ENCODE peak calls at places on chromosomes 3 and 15, in nine cellular contexts. One of them, this sample, is unnamed.
A peak's percentile ranks its signal among the peaks of the same experiment; 100 is the strongest.

GRCh38 chr3:127791221-127791913 is 30.9 kb downstream of the MGLL start:
- DNase-seq in stimulated activated CD8-positive, alpha-beta memory T cell treated with anti-CD3 and anti-CD28 coated beads, Interleukin-4, amount 100 ng/mL, for 1 hour: no peak
- DNase-seq in endothelial cell of umbilical vein: no peak
- DNase-seq in HT1080: peak; percentile 79
- DNase-seq in GM23248: peak; percentile 56
- DNase-seq in HFF-Myc: peak; percentile 97
- DNase-seq in aorta: peak; percentile 30
- DNase-seq in Daoy: peak; percentile 81
- DNase-seq in SK-N-DZ: peak; percentile 9
- DNase-seq in this sample: peak; percentile 90

GRCh38 chr3:63912768-63913588 is 795 bp upstream of the SCAANT1 start:
- DNase-seq in GM23248: peak; percentile 77
- DNase-seq in Daoy: peak; percentile 56
- DNase-seq in HT1080: peak; percentile 47
- DNase-seq in SK-N-DZ: peak; percentile 5
- DNase-seq in aorta: peak; percentile 70
- DNase-seq in endothelial cell of umbilical vein: peak; percentile 43
- DNase-seq in HFF-Myc: no peak
- DNase-seq in stimulated activated CD8-positive, alpha-beta memory T cell treated with anti-CD3 and anti-CD28 coated beads, Interleukin-4, amount 100 ng/mL, for 1 hour: peak; percentile 17
- DNase-seq in this sample: peak; percentile 78

GRCh38 chr3:132231633-132232032 is 85.6 kb upstream of the ACP3 start:
- DNase-seq in Daoy: peak; percentile 55
- DNase-seq in aorta: no peak
- DNase-seq in GM23248: peak; percentile 83
- DNase-seq in HT1080: peak; percentile 81
- DNase-seq in SK-N-DZ: no peak
- DNase-seq in stimulated activated CD8-positive, alpha-beta memory T cell treated with anti-CD3 and anti-CD28 coated beads, Interleukin-4, amount 100 ng/mL, for 1 hour: no peak
- DNase-seq in HFF-Myc: no peak
- DNase-seq in endothelial cell of umbilical vein: peak; percentile 9
- DNase-seq in this sample: peak; percentile 55

GRCh38 chr3:42129014-42129953 is 38.1 kb downstream of the TRAK1 start:
- DNase-seq in HT1080: no peak
- DNase-seq in SK-N-DZ: no peak
- DNase-seq in endothelial cell of umbilical vein: no peak
- DNase-seq in aorta: no peak
- DNase-seq in HFF-Myc: no peak
- DNase-seq in GM23248: peak; percentile 34
- DNase-seq in Daoy: peak; percentile 47
- DNase-seq in stimulated activated CD8-positive, alpha-beta memory T cell treated with anti-CD3 and anti-CD28 coated beads, Interleukin-4, amount 100 ng/mL, for 1 hour: no peak
- DNase-seq in this sample: peak; percentile 30

GRCh38 chr15:66072616-66073361 is 180.8 kb downstream of the MEGF11 start:
- DNase-seq in Daoy: peak; percentile 41
- DNase-seq in SK-N-DZ: no peak
- DNase-seq in GM23248: no peak
- DNase-seq in endothelial cell of umbilical vein: no peak
- DNase-seq in aorta: no peak
- DNase-seq in HT1080: peak; percentile 61
- DNase-seq in HFF-Myc: no peak
- DNase-seq in stimulated activated CD8-positive, alpha-beta memory T cell treated with anti-CD3 and anti-CD28 coated beads, Interleukin-4, amount 100 ng/mL, for 1 hour: no peak
- DNase-seq in this sample: no peak

GRCh38 chr3:14286887-14287496 is 108.4 kb downstream of the LSM3 start:
- DNase-seq in Daoy: no peak
- DNase-seq in aorta: no peak
- DNase-seq in GM23248: no peak
- DNase-seq in stimulated activated CD8-positive, alpha-beta memory T cell treated with anti-CD3 and anti-CD28 coated beads, Interleukin-4, amount 100 ng/mL, for 1 hour: no peak
- DNase-seq in SK-N-DZ: no peak
- DNase-seq in HT1080: no peak
- DNase-seq in HFF-Myc: no peak
- DNase-seq in endothelial cell of umbilical vein: no peak
- DNase-seq in this sample: no peak

GRCh38 chr3:169954142-169954756 is 12.4 kb upstream of the SEC62 start:
- DNase-seq in Daoy: no peak
- DNase-seq in stimulated activated CD8-positive, alpha-beta memory T cell treated with anti-CD3 and anti-CD28 coated beads, Interleukin-4, amount 100 ng/mL, for 1 hour: no peak
- DNase-seq in HFF-Myc: no peak
- DNase-seq in HT1080: no peak
- DNase-seq in aorta: no peak
- DNase-seq in GM23248: no peak
- DNase-seq in SK-N-DZ: no peak
- DNase-seq in endothelial cell of umbilical vein: no peak
- DNase-seq in this sample: no peak

GRCh38 chr3:11638669-11639402 is 4.9 kb downstream of the VGLL4 start:
- DNase-seq in HFF-Myc: no peak
- DNase-seq in endothelial cell of umbilical vein: peak; percentile 82
- DNase-seq in SK-N-DZ: peak; percentile 91
- DNase-seq in HT1080: peak; percentile 34
- DNase-seq in GM23248: peak; percentile 37
- DNase-seq in Daoy: no peak
- DNase-seq in aorta: no peak
- DNase-seq in stimulated activated CD8-positive, alpha-beta memory T cell treated with anti-CD3 and anti-CD28 coated beads, Interleukin-4, amount 100 ng/mL, for 1 hour: no peak
- DNase-seq in this sample: no peak

GRCh38 chr15:82047493-82048446 is 2.0 kb upstream of the MEX3B start:
- DNase-seq in aorta: no peak
- DNase-seq in HT1080: no peak
- DNase-seq in stimulated activated CD8-positive, alpha-beta memory T cell treated with anti-CD3 and anti-CD28 coated beads, Interleukin-4, amount 100 ng/mL, for 1 hour: no peak
- DNase-seq in HFF-Myc: no peak
- DNase-seq in Daoy: no peak
- DNase-seq in GM23248: peak; percentile 44
- DNase-seq in SK-N-DZ: no peak
- DNase-seq in endothelial cell of umbilical vein: peak; percentile 51
- DNase-seq in this sample: peak; percentile 32

GRCh38 chr3:159174715-159175390 is 373.0 kb downstream of the MFSD1 start:
- DNase-seq in HFF-Myc: no peak
- DNase-seq in stimulated activated CD8-positive, alpha-beta memory T cell treated with anti-CD3 and anti-CD28 coated beads, Interleukin-4, amount 100 ng/mL, for 1 hour: no peak
- DNase-seq in GM23248: no peak
- DNase-seq in aorta: no peak
- DNase-seq in endothelial cell of umbilical vein: no peak
- DNase-seq in SK-N-DZ: no peak
- DNase-seq in Daoy: no peak
- DNase-seq in HT1080: peak; percentile 93
- DNase-seq in this sample: no peak